ENCODE peak calls at places on chromosomes 4 and X, in five cellular contexts. T is HT1080, C is suprapubic skin, K is mucosa of gallbladder, D is iris pigment epithelial cell. M is an unnamed sample.

GRCh38 chrX:133676344-133677122 is 261.2 kb upstream of the GPC4 start:
- DNase-seq in D (no peak), C (no peak), T (no peak), K (peak), M (no peak)

GRCh38 chr4:101835121-101835904 is 44.8 kb downstream of the BANK1 start:
- DNase-seq in T (peak), D (peak), K (no peak), C (no peak), M (peak)

GRCh38 chr4:57231781-57232180 is 121.6 kb upstream of the IGFBP7 start:
- DNase-seq in C (no peak), T (no peak), D (peak), K (no peak), M (no peak)

GRCh38 chr4:77076889-77077635 is 1.3 kb upstream of the CCNI start:
- DNase-seq in K (no peak), D (no peak), C (no peak), T (no peak), M (no peak)

GRCh38 chr4:119084503-119084902 is 51.1 kb upstream of the MYOZ2 start:
- DNase-seq in D (no peak), T (no peak), K (no peak), C (no peak), M (no peak)

GRCh38 chr4:38190717-38191178 is 230.6 kb downstream of the PTTG2 start:
- DNase-seq in K (no peak), C (no peak), T (peak), D (peak), M (no peak)

GRCh38 chr4:106986486-106986885 is 49.6 kb downstream of the DKK2 start:
- DNase-seq in T (peak), C (no peak), D (peak), K (no peak), M (peak)

GRCh38 chrX:134202561-134202960 is 34.4 kb upstream of the CCDC160 start:
- DNase-seq in C (no peak), T (no peak), K (no peak), D (no peak), M (no peak)

GRCh38 chr4:31085736-31086135 is 365.6 kb downstream of the PCDH7 start:
- DNase-seq in K (no peak), D (no peak), T (no peak), C (no peak), M (no peak)

GRCh38 chr4:71867598-71867997 is 83.7 kb upstream of the GC start:
- DNase-seq in D (peak), T (no peak), C (no peak), K (no peak), M (no peak)

GRCh38 chr4:17760602-17761001 is 20.8 kb downstream of the FAM184B start:
- DNase-seq in C (no peak), K (no peak), D (no peak), T (no peak), M (no peak)

GRCh38 chrX:1883772-1884171 is 268.9 kb downstream of the ASMT start:
- DNase-seq in T (peak), K (no peak), C (no peak), D (peak), M (no peak)

GRCh38 chrX:134172588-134173259 is 64.3 kb upstream of the CCDC160 start:
- DNase-seq in T (no peak), C (no peak), K (no peak), D (no peak), M (peak)

GRCh38 chr4:86720508-86721068 is 126.5 kb downstream of the PTPN13 start:
- DNase-seq in T (peak), C (no peak), K (no peak), D (peak), M (peak)

GRCh38 chr4:169152899-169153298 is 117.9 kb downstream of the SH3RF1 start:
- DNase-seq in C (no peak), T (no peak), K (no peak), D (no peak), M (no peak)

GRCh38 chrX:20857746-20858145 is 516.5 kb upstream of the CNKSR2 start:
- DNase-seq in T (peak), K (no peak), D (no peak), C (no peak), M (no peak)

GRCh38 chr4:26372525-26373172 is 51.8 kb downstream of the RBPJ start:
- DNase-seq in D (peak), C (no peak), T (peak), K (peak), M (peak)

GRCh38 chr4:3786196-3786869 is 20.1 kb downstream of the ADRA2C start:
- DNase-seq in K (peak), D (no peak), T (no peak), C (no peak), M (no peak)

GRCh38 chr4:173486714-173487392 is 43.2 kb downstream of the HAND2 start:
- DNase-seq in C (no peak), K (no peak), D (no peak), T (no peak), M (no peak)

GRCh38 chr4:169272265-169272886 is 1.6 kb upstream of the SH3RF1 start:
- DNase-seq in D (peak), T (peak), C (no peak), K (no peak), M (peak)

GRCh38 chr4:101155368-101155767 is 192.0 kb downstream of the PPP3CA start:
- DNase-seq in D (peak), K (no peak), C (no peak), T (peak), M (peak)

GRCh38 chrX:131987252-131987651 is 35.9 kb upstream of the STK26 start:
- DNase-seq in T (peak), K (no peak), D (no peak), C (no peak), M (no peak)

GRCh38 chr4:26360864-26361263 is 40.0 kb downstream of the RBPJ start:
- DNase-seq in C (no peak), T (no peak), K (no peak), D (no peak), M (no peak)

GRCh38 chr4:154313004-154313587 is 178.5 kb downstream of the DCHS2 start:
- DNase-seq in D (no peak), C (no peak), T (peak), K (no peak), M (no peak)

GRCh38 chr4:101643201-101643600 is 147.3 kb upstream of the BANK1 start:
- DNase-seq in D (no peak), T (peak), C (no peak), K (no peak), M (peak)

GRCh38 chr4:97072666-97073065 is 1070.6 kb downstream of the STPG2 start:
- DNase-seq in D (no peak), K (no peak), C (no peak), T (no peak), M (no peak)

GRCh38 chrX:46465203-46465602 is 80.0 kb downstream of the ZNF674 start:
- DNase-seq in D (no peak), T (no peak), C (no peak), K (no peak), M (no peak)

GRCh38 chr4:140754918-140755810 is 1.0 kb downstream of the TBC1D9 start:
- DNase-seq in K (no peak), C (no peak), D (no peak), T (peak), M (peak)

GRCh38 chr4:6331018-6331417 is 61.4 kb downstream of the WFS1 start:
- DNase-seq in D (peak), K (no peak), T (peak), C (no peak), M (no peak)